ENCODE peak calls at places on chromosomes 12 and 14, in six cellular contexts. One of them, this sample, is unnamed.

GRCh38 chr12:92080390-92081285 is 65.0 kb downstream of the BTG1 start:
- DNase-seq in esophagus squamous epithelium: no peak
- DNase-seq in heart left ventricle: no peak
- DNase-seq in ovary: no peak
- DNase-seq in AG10803: peak
- DNase-seq in fibroblast of mammary gland: peak
- DNase-seq in this sample: peak

GRCh38 chr12:3012786-3013185 is 53.6 kb downstream of the TEAD4 start:
- DNase-seq in esophagus squamous epithelium: no peak
- DNase-seq in heart left ventricle: no peak
- DNase-seq in ovary: no peak
- DNase-seq in AG10803: no peak
- DNase-seq in fibroblast of mammary gland: no peak
- DNase-seq in this sample: no peak

GRCh38 chr14:68781161-68782021 is 11.5 kb downstream of the ZFP36L1 start:
- DNase-seq in esophagus squamous epithelium: no peak
- DNase-seq in heart left ventricle: no peak
- DNase-seq in ovary: no peak
- DNase-seq in AG10803: no peak
- DNase-seq in fibroblast of mammary gland: no peak
- DNase-seq in this sample: peak

GRCh38 chr14:96497087-96497486 is 5.1 kb upstream of the PAPOLA start:
- DNase-seq in esophagus squamous epithelium: no peak
- DNase-seq in heart left ventricle: no peak
- DNase-seq in ovary: no peak
- DNase-seq in AG10803: no peak
- DNase-seq in fibroblast of mammary gland: no peak
- DNase-seq in this sample: no peak

GRCh38 chr14:96629558-96630222 is 127.5 kb downstream of the PAPOLA start:
- DNase-seq in esophagus squamous epithelium: no peak
- DNase-seq in heart left ventricle: no peak
- DNase-seq in ovary: no peak
- DNase-seq in AG10803: no peak
- DNase-seq in fibroblast of mammary gland: no peak
- DNase-seq in this sample: no peak

GRCh38 chr14:91419044-91419397 is 1.4 kb upstream of the CCDC88C start:
- DNase-seq in esophagus squamous epithelium: no peak
- DNase-seq in heart left ventricle: no peak
- DNase-seq in ovary: no peak
- DNase-seq in AG10803: no peak
- DNase-seq in fibroblast of mammary gland: no peak
- DNase-seq in this sample: peak

GRCh38 chr14:35398095-35398584 is 6.4 kb downstream of the NFKBIA start:
- DNase-seq in esophagus squamous epithelium: no peak
- DNase-seq in heart left ventricle: no peak
- DNase-seq in ovary: no peak
- DNase-seq in AG10803: no peak
- DNase-seq in fibroblast of mammary gland: peak
- DNase-seq in this sample: no peak

GRCh38 chr12:34296143-34297041 is 274.1 kb downstream of the ALG10 start:
- DNase-seq in esophagus squamous epithelium: no peak
- DNase-seq in heart left ventricle: no peak
- DNase-seq in ovary: peak
- DNase-seq in AG10803: no peak
- DNase-seq in fibroblast of mammary gland: no peak
- DNase-seq in this sample: no peak

GRCh38 chr12:62969695-62970094 is 34.7 kb upstream of the PPM1H start:
- DNase-seq in esophagus squamous epithelium: no peak
- DNase-seq in heart left ventricle: no peak
- DNase-seq in ovary: no peak
- DNase-seq in AG10803: no peak
- DNase-seq in fibroblast of mammary gland: no peak
- DNase-seq in this sample: no peak

GRCh38 chr12:15274561-15274967 is 47.7 kb upstream of the PTPRO start:
- DNase-seq in esophagus squamous epithelium: no peak
- DNase-seq in heart left ventricle: no peak
- DNase-seq in ovary: no peak
- DNase-seq in AG10803: no peak
- DNase-seq in fibroblast of mammary gland: peak
- DNase-seq in this sample: no peak

GRCh38 chr12:41910578-41911331 is 233.9 kb downstream of the GXYLT1 start:
- DNase-seq in esophagus squamous epithelium: no peak
- DNase-seq in heart left ventricle: no peak
- DNase-seq in ovary: no peak
- DNase-seq in AG10803: no peak
- DNase-seq in fibroblast of mammary gland: no peak
- DNase-seq in this sample: no peak

GRCh38 chr14:39265741-39266588 is 32.2 kb downstream of the MIA2 start:
- DNase-seq in esophagus squamous epithelium: no peak
- DNase-seq in heart left ventricle: peak
- DNase-seq in ovary: no peak
- DNase-seq in AG10803: peak
- DNase-seq in fibroblast of mammary gland: peak
- DNase-seq in this sample: no peak

GRCh38 chr12:6323340-6323994 is 13.0 kb downstream of the PLEKHG6 start:
- DNase-seq in esophagus squamous epithelium: no peak
- DNase-seq in heart left ventricle: peak
- DNase-seq in ovary: no peak
- DNase-seq in AG10803: peak
- DNase-seq in fibroblast of mammary gland: peak
- DNase-seq in this sample: no peak

GRCh38 chr12:108792361-108793292 is 61.3 kb upstream of the CORO1C start:
- DNase-seq in esophagus squamous epithelium: no peak
- DNase-seq in heart left ventricle: no peak
- DNase-seq in ovary: no peak
- DNase-seq in AG10803: no peak
- DNase-seq in fibroblast of mammary gland: no peak
- DNase-seq in this sample: no peak

GRCh38 chr12:123363743-123364531 is 710 bp downstream of the SBNO1 start:
- DNase-seq in esophagus squamous epithelium: no peak
- DNase-seq in heart left ventricle: peak
- DNase-seq in ovary: peak
- DNase-seq in AG10803: no peak
- DNase-seq in fibroblast of mammary gland: no peak
- DNase-seq in this sample: no peak

GRCh38 chr14:52058346-52058745 is 10.5 kb downstream of the NID2 start:
- DNase-seq in esophagus squamous epithelium: no peak
- DNase-seq in heart left ventricle: no peak
- DNase-seq in ovary: no peak
- DNase-seq in AG10803: no peak
- DNase-seq in fibroblast of mammary gland: no peak
- DNase-seq in this sample: no peak

GRCh38 chr12:104653730-104654328 is 197.1 kb downstream of the CHST11 start:
- DNase-seq in esophagus squamous epithelium: no peak
- DNase-seq in heart left ventricle: no peak
- DNase-seq in ovary: no peak
- DNase-seq in AG10803: no peak
- DNase-seq in fibroblast of mammary gland: no peak
- DNase-seq in this sample: peak

GRCh38 chr12:2290091-2290490 is 237.3 kb downstream of the CACNA1C start:
- DNase-seq in esophagus squamous epithelium: no peak
- DNase-seq in heart left ventricle: no peak
- DNase-seq in ovary: no peak
- DNase-seq in AG10803: no peak
- DNase-seq in fibroblast of mammary gland: no peak
- DNase-seq in this sample: no peak

GRCh38 chr14:75562048-75562447 is 16.4 kb upstream of the FLVCR2 start:
- DNase-seq in esophagus squamous epithelium: no peak
- DNase-seq in heart left ventricle: no peak
- DNase-seq in ovary: no peak
- DNase-seq in AG10803: no peak
- DNase-seq in fibroblast of mammary gland: no peak
- DNase-seq in this sample: no peak

GRCh38 chr14:96666088-96666487 is 131.1 kb upstream of the VRK1 start:
- DNase-seq in esophagus squamous epithelium: no peak
- DNase-seq in heart left ventricle: no peak
- DNase-seq in ovary: no peak
- DNase-seq in AG10803: no peak
- DNase-seq in fibroblast of mammary gland: no peak
- DNase-seq in this sample: no peak

GRCh38 chr12:51391047-51391837 is at the start of gene GALNT6:
- DNase-seq in esophagus squamous epithelium: no peak
- DNase-seq in heart left ventricle: no peak
- DNase-seq in ovary: no peak
- DNase-seq in AG10803: no peak
- DNase-seq in fibroblast of mammary gland: no peak
- DNase-seq in this sample: peak

GRCh38 chr12:68745376-68745903 is 536 bp upstream of the SLC35E3 start:
- DNase-seq in esophagus squamous epithelium: no peak
- DNase-seq in heart left ventricle: no peak
- DNase-seq in ovary: no peak
- DNase-seq in AG10803: no peak
- DNase-seq in fibroblast of mammary gland: no peak
- DNase-seq in this sample: no peak

GRCh38 chr12:118704517-118704916 is 276.8 kb upstream of the SRRM4 start:
- DNase-seq in esophagus squamous epithelium: no peak
- DNase-seq in heart left ventricle: no peak
- DNase-seq in ovary: no peak
- DNase-seq in AG10803: no peak
- DNase-seq in fibroblast of mammary gland: no peak
- DNase-seq in this sample: no peak

GRCh38 chr12:94405378-94406116 is 54.1 kb downstream of the CEP83 start:
- DNase-seq in esophagus squamous epithelium: no peak
- DNase-seq in heart left ventricle: no peak
- DNase-seq in ovary: no peak
- DNase-seq in AG10803: peak
- DNase-seq in fibroblast of mammary gland: peak
- DNase-seq in this sample: no peak
- H3K4me3 ChIP-seq in esophagus squamous epithelium: peak
- H3K4me3 ChIP-seq in heart left ventricle: no peak
- H3K4me3 ChIP-seq in ovary: peak
- H3K4me3 ChIP-seq in AG10803: peak
- H3K4me3 ChIP-seq in fibroblast of mammary gland: no peak
- H3K4me3 ChIP-seq in this sample: no peak

GRCh38 chr14:85701763-85702162 is 171.8 kb downstream of the FLRT2 start:
- DNase-seq in esophagus squamous epithelium: no peak
- DNase-seq in heart left ventricle: no peak
- DNase-seq in ovary: no peak
- DNase-seq in AG10803: no peak
- DNase-seq in fibroblast of mammary gland: no peak
- DNase-seq in this sample: no peak
- H3K4me3 ChIP-seq in esophagus squamous epithelium: no peak
- H3K4me3 ChIP-seq in heart left ventricle: no peak
- H3K4me3 ChIP-seq in ovary: no peak
- H3K4me3 ChIP-seq in AG10803: no peak
- H3K4me3 ChIP-seq in fibroblast of mammary gland: no peak
- H3K4me3 ChIP-seq in this sample: no peak

GRCh38 chr12:112907415-112908157 is 824 bp downstream of the OAS1 start:
- DNase-seq in esophagus squamous epithelium: no peak
- DNase-seq in heart left ventricle: peak
- DNase-seq in ovary: no peak
- DNase-seq in AG10803: no peak
- DNase-seq in fibroblast of mammary gland: no peak
- DNase-seq in this sample: peak
- H3K4me3 ChIP-seq in esophagus squamous epithelium: peak
- H3K4me3 ChIP-seq in heart left ventricle: peak
- H3K4me3 ChIP-seq in ovary: peak
- H3K4me3 ChIP-seq in AG10803: no peak
- H3K4me3 ChIP-seq in fibroblast of mammary gland: no peak
- H3K4me3 ChIP-seq in this sample: no peak

DNA sequence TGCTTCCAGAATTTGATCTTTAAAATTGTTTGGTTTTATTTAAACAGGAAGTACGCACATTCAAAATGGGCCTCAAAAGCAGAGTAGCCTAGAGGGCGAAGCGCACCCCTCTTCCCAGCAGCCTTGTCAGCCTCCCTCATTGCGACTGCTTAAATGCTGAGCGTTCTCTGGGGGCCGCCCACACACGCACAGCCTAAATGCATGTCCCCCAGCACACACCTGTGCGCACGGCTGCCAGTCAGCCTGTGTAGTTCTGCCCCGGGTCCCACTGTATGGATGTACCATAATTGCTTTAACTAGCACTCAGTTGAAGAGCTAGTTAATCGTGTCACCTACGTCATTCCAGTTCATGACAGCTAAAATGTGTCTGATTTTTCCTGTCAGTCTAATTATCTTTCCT is 79.3 kb downstream of the TESC start:
- DNase-seq in esophagus squamous epithelium: no peak
- DNase-seq in heart left ventricle: no peak
- DNase-seq in ovary: no peak
- DNase-seq in AG10803: no peak
- DNase-seq in fibroblast of mammary gland: no peak
- DNase-seq in this sample: no peak
- H3K4me3 ChIP-seq in esophagus squamous epithelium: no peak
- H3K4me3 ChIP-seq in heart left ventricle: no peak
- H3K4me3 ChIP-seq in ovary: no peak
- H3K4me3 ChIP-seq in AG10803: no peak
- H3K4me3 ChIP-seq in fibroblast of mammary gland: no peak
- H3K4me3 ChIP-seq in this sample: no peak

GRCh38 chr14:62691613-62692489 is 353.4 kb downstream of the KCNH5 start:
- DNase-seq in esophagus squamous epithelium: no peak
- DNase-seq in heart left ventricle: no peak
- DNase-seq in ovary: no peak
- DNase-seq in AG10803: peak
- DNase-seq in fibroblast of mammary gland: peak
- DNase-seq in this sample: no peak

GRCh38 chr14:62694075-62694474 is 351.2 kb downstream of the KCNH5 start:
- DNase-seq in esophagus squamous epithelium: no peak
- DNase-seq in heart left ventricle: no peak
- DNase-seq in ovary: no peak
- DNase-seq in AG10803: peak
- DNase-seq in fibroblast of mammary gland: peak
- DNase-seq in this sample: no peak

GRCh38 chr14:62696261-62696968 is 348.8 kb downstream of the KCNH5 start:
- DNase-seq in esophagus squamous epithelium: no peak
- DNase-seq in heart left ventricle: no peak
- DNase-seq in ovary: no peak
- DNase-seq in AG10803: no peak
- DNase-seq in fibroblast of mammary gland: no peak
- DNase-seq in this sample: no peak

GRCh38 chr14:62689741-62690140 is 355.5 kb downstream of the KCNH5 start:
- DNase-seq in esophagus squamous epithelium: no peak
- DNase-seq in heart left ventricle: no peak
- DNase-seq in ovary: no peak
- DNase-seq in AG10803: no peak
- DNase-seq in fibroblast of mammary gland: no peak
- DNase-seq in this sample: no peak

DNA sequence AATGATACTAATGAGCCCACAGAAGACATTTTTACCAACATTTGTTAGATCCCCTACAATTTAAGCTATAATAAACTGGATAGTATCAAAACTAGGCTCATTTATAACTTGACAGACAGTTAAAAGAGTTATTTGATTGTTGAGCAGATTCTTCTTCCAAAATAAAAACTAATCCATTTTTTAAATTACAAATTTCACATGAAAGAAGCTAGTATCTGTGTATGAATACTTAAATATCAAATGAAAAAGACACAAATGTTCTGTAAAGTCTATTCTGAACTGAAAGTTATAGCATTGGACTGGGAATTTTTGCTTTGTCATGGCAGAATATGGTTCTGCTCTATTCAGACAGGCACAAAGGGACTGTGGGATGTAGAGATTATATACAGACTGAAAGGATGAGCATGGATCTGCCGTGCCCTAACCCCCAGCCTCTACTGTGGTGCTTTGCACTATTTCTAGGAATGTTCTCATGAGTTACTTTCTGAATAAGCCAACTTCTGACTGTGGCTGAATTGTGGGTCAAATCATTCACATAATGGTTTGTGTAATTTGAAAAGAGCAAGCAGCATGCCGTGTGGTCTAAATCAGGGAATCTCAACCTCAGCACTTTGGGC is 352.7 kb downstream of the KCNH5 start:
- DNase-seq in esophagus squamous epithelium: no peak
- DNase-seq in heart left ventricle: no peak
- DNase-seq in ovary: no peak
- DNase-seq in AG10803: no peak
- DNase-seq in fibroblast of mammary gland: peak
- DNase-seq in this sample: no peak
- H3K4me3 ChIP-seq in esophagus squamous epithelium: no peak
- H3K4me3 ChIP-seq in heart left ventricle: no peak
- H3K4me3 ChIP-seq in ovary: no peak
- H3K4me3 ChIP-seq in AG10803: no peak
- H3K4me3 ChIP-seq in fibroblast of mammary gland: no peak
- H3K4me3 ChIP-seq in this sample: no peak

This sample was measured in Jurkat, Clone E6-1.